ENCODE peak calls at places on chromosomes 13 and 19, in five cellular contexts. V is K562, G is endothelial cell of umbilical vein, B is H1, R is A549. U is an unnamed sample.

GRCh38 chr19:611506-611869 is 21.8 kb downstream of the HCN2 start:
- DNase-seq in G (no peak), B (no peak), V (no peak), R (no peak), U (peak)

GRCh38 chr13:100124265-100124664 is 35.4 kb downstream of the PCCA start:
- DNase-seq in V (peak), B (no peak), G (no peak), R (no peak), U (peak)

GRCh38 chr19:403221-404036 is 5.5 kb downstream of the C2CD4C start:
- DNase-seq in B (no peak), G (no peak), R (no peak), V (no peak), U (no peak)

GRCh38 chr13:85283408-85283807 is 515.8 kb downstream of the SLITRK6 start:
- DNase-seq in R (no peak), G (peak), B (no peak), V (no peak), U (no peak)

GRCh38 chr13:51557875-51558604 is 26.2 kb upstream of the WDFY2 start:
- DNase-seq in G (no peak), B (no peak), R (no peak), V (no peak), U (peak)

GRCh38 chr13:30731658-30732390 is 3.5 kb upstream of the ALOX5AP start:
- DNase-seq in R (no peak), B (no peak), G (no peak), V (no peak), U (no peak)

GRCh38 chr19:38862321-38863059 is 12.7 kb upstream of the HNRNPL start:
- DNase-seq in R (no peak), B (no peak), G (peak), V (peak), U (no peak)

GRCh38 chr13:31909889-31910551 is 121.6 kb upstream of the FRY start:
- DNase-seq in R (peak), G (peak), B (no peak), V (peak), U (peak)

GRCh38 chr13:60959427-60959826 is 456.2 kb downstream of the PCDH20 start:
- DNase-seq in G (no peak), B (no peak), V (no peak), R (no peak), U (no peak)

GRCh38 chr19:28313633-28314032 is 899.3 kb downstream of the UQCRFS1 start:
- DNase-seq in G (peak), V (no peak), R (no peak), B (no peak), U (no peak)

GRCh38 chr13:106588367-106588766 is 20.4 kb upstream of the ARGLU1 start:
- DNase-seq in V (no peak), B (no peak), G (peak), R (no peak), U (no peak)

GRCh38 chr13:112506046-112506445 is 81.9 kb downstream of the TUBGCP3 start:
- DNase-seq in R (no peak), V (no peak), G (no peak), B (no peak), U (no peak)

GRCh38 chr19:6729573-6730152 is 7.7 kb downstream of the GPR108 start:
- DNase-seq in B (no peak), R (no peak), V (no peak), G (no peak), U (no peak)

GRCh38 chr13:29849731-29850212 is 645 bp downstream of the UBL3 start:
- DNase-seq in R (peak), V (peak), G (peak), B (no peak), U (peak)

GRCh38 chr13:111516712-111517640 is 196.5 kb downstream of the TEX29 start:
- DNase-seq in V (no peak), R (no peak), B (no peak), G (no peak), U (no peak)

GRCh38 chr13:30991922-30992321 is 59.5 kb downstream of the TEX26 start:
- DNase-seq in R (no peak), G (no peak), B (no peak), V (no peak), U (no peak)

GRCh38 chr13:81540777-81541176 is 1199.9 kb upstream of the SPRY2 start:
- DNase-seq in G (no peak), R (no peak), V (no peak), B (no peak), U (peak)

GRCh38 chr19:2121416-2122051 is 24.8 kb downstream of the IZUMO4 start:
- DNase-seq in G (no peak), R (no peak), B (no peak), V (no peak), U (no peak)

GRCh38 chr13:73411067-73411809 is 352.4 kb downstream of the KLF5 start:
- DNase-seq in G (no peak), V (no peak), R (no peak), B (no peak), U (no peak)

GRCh38 chr13:29111446-29111845 is 291.3 kb downstream of the MTUS2 start:
- DNase-seq in V (no peak), G (no peak), R (no peak), B (no peak), U (no peak)

GRCh38 chr19:29293736-29294342 is 80.9 kb upstream of the UQCRFS1 start:
- DNase-seq in B (no peak), V (no peak), R (no peak), G (no peak), U (peak)

GRCh38 chr19:40565910-40566495 is 10.7 kb upstream of the SHKBP1 start:
- DNase-seq in B (no peak), G (no peak), V (no peak), R (no peak), U (no peak)

GRCh38 chr19:40565355-40565754 is 11.3 kb upstream of the SHKBP1 start:
- DNase-seq in R (no peak), B (no peak), V (no peak), G (no peak), U (no peak)

GRCh38 chr19:40570313-40571004 is 6.2 kb upstream of the SHKBP1 start:
- DNase-seq in G (peak), R (peak), V (peak), B (peak), U (peak)

GRCh38 chr19:40567040-40567749 is 9.5 kb upstream of the SHKBP1 start:
- DNase-seq in R (no peak), G (no peak), B (no peak), V (peak), U (no peak)

GRCh38 chr19:40567750-40568494 is 8.8 kb upstream of the SHKBP1 start:
- DNase-seq in R (no peak), B (no peak), G (no peak), V (no peak), U (no peak)
- H3K4me3 ChIP-seq in R (peak), B (peak), G (no peak), V (no peak), U (no peak)

DNA sequence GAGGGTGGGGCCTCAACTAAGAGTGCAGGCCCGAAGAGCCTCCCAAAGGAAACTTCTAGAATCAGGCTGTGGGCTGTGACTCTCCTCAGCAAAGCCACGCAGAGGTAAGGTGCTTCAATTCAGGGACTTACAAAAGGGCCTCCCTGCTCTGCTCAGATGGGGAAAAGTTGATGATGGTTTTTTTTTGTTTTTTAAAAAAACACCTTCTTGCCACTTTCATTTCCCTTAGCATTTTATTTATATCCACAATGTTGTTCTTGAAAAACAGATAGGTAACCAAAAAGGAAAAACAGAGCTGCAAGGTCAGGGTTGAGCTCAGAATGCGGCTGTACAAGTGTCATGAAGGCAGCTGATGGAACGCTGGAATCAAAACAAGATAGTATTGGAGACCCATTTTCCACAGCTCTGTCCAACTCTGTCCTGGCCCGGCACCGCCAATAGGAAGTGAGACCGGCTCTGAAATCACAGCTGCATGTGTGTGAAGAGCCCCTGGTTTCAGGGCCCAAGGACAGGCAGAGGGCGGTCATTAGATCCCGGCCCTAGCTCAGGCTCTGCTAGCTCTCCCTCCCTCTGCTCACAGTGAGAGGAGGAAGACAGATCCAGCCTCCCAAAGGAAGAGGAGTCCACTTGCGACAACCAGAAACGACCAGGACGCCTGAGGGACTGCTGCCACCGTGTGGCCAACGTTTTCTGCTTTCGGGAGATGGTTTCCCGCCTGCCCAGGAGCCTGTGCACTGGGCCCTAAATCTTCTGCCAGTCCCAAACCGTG is 58.3 kb downstream of the KLF2 start:
- DNase-seq in G (peak), V (peak), R (peak), B (peak), U (peak)
- TF ChIP-seq MAX in G (no peak), V (no peak), R (no peak), B (no peak), U (no peak)

GRCh38 chr19:53102701-53103140 is 501 bp downstream of the ZNF160 start:
- DNase-seq in B (no peak), V (peak), G (peak), R (no peak), U (peak)
- H3K4me3 ChIP-seq in B (peak), V (peak), G (peak), R (peak), U (peak)

DNA sequence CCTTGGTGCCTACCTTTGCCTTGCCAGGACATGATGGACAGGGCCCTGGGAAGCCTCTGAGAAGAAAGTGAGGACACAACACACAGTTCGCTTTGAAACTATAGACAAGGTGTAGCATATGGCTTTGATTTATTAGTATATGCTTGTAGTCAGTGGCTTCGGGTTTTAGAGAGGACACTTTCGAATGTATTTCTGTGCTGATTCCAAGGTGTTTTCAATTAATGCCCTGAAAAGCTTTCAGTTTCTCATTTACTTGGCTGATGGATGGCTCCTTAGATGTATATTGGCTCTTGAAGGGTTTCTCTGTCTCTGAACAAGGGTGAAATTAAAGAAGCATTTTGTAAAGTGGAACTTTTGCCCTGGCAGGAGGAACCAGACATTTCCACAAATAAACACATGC is 106.9 kb downstream of the POSTN start:
- DNase-seq in V (no peak), G (no peak), B (no peak), R (no peak), U (no peak)
- TF ChIP-seq MAX in V (no peak), G (no peak), B (no peak), R (no peak), U (no peak)

DNA sequence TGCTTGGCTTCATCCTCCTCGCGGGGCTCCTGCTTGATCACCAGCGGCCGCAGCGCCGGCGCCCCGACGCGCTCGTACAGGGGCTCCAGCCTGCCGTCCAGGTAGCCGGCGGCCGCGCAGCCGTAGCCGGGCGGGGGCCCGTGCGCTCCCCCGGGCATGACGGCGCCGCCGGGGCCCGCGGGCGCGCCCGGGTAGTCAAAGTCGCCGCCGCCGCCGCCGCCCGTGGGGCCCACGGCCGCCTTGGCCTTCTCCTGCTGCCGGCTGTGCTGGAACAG is 497 bp downstream of the CEBPA start:
- DNase-seq in B (no peak), V (no peak), G (no peak), R (no peak), U (peak)
- H3K4me3 ChIP-seq in B (no peak), V (peak), G (peak), R (peak), U (peak)

GRCh38 chr19:5093297-5093858 is 124.5 kb downstream of the KDM4B start:
- DNase-seq in R (no peak), G (no peak), V (peak), B (no peak), U (no peak)

GRCh38 chr19:5090465-5090779 is 121.5 kb downstream of the KDM4B start:
- DNase-seq in G (no peak), B (no peak), V (peak), R (no peak), U (no peak)

GRCh38 chr19:5090780-5091575 is 122.1 kb downstream of the KDM4B start:
- DNase-seq in R (no peak), B (no peak), V (peak), G (no peak), U (peak)

GRCh38 chr19:5092444-5092843 is 123.5 kb downstream of the KDM4B start:
- DNase-seq in V (no peak), R (no peak), G (no peak), B (no peak), U (no peak)

GRCh38 chr19:5091576-5092215 is 122.8 kb downstream of the KDM4B start:
- DNase-seq in V (peak), B (no peak), G (no peak), R (no peak), U (no peak)
- TF ChIP-seq MAX in V (no peak), B (no peak), G (no peak), R (no peak), U (no peak)

U was measured in NB4.